ENCODE peak calls at places on chromosome 5, in nine cellular contexts. D, K, W, R, Q, T, C, G and N are unnamed samples.

GRCh38 chr5:50727149-50727496 is 60.7 kb downstream of the PARP8 start:
- DNase-seq in D (no peak), K (peak), W (no peak), R (no peak), Q (peak), T (no peak), C (no peak), G (no peak), N (peak)

GRCh38 chr5:156888520-156888919 is 38.4 kb downstream of the PPP1R2B start:
- DNase-seq in D (no peak), K (no peak), W (no peak), R (no peak), Q (no peak), T (no peak), C (no peak), G (no peak), N (no peak)

GRCh38 chr5:16855475-16855874 is 80.6 kb downstream of the MYO10 start:
- DNase-seq in D (no peak), K (no peak), W (peak), R (no peak), Q (no peak), T (no peak), C (no peak), G (peak), N (no peak)

GRCh38 chr5:65693121-65693520 is 28.8 kb downstream of the SGTB start:
- DNase-seq in D (no peak), K (no peak), W (no peak), R (no peak), Q (no peak), T (no peak), C (no peak), G (no peak), N (no peak)

GRCh38 chr5:14226992-14227391 is 83.8 kb downstream of the TRIO start:
- DNase-seq in D (no peak), K (no peak), W (no peak), R (no peak), Q (no peak), T (no peak), C (no peak), G (no peak), N (no peak)

GRCh38 chr5:123044926-123045617 is 8.5 kb upstream of the PPIC start:
- DNase-seq in D (no peak), K (no peak), W (no peak), R (no peak), Q (no peak), T (no peak), C (no peak), G (no peak), N (no peak)

GRCh38 chr5:69368458-69369368 is 607 bp downstream of the AK6 start:
- DNase-seq in D (no peak), K (no peak), W (no peak), R (no peak), Q (no peak), T (peak), C (no peak), G (peak), N (peak)

GRCh38 chr5:148561712-148562365 is 92.5 kb downstream of the HTR4 start:
- DNase-seq in D (peak), K (no peak), W (no peak), R (peak), Q (no peak), T (no peak), C (no peak), G (no peak), N (no peak)

GRCh38 chr5:143890475-143890874 is 78.5 kb downstream of the HMHB1 start:
- DNase-seq in D (no peak), K (peak), W (no peak), R (no peak), Q (no peak), T (no peak), C (no peak), G (no peak), N (peak)

GRCh38 chr5:122377023-122377422 is 65.0 kb downstream of the SNCAIP start:
- DNase-seq in D (no peak), K (no peak), W (no peak), R (no peak), Q (no peak), T (no peak), C (no peak), G (no peak), N (no peak)

GRCh38 chr5:160438316-160439204 is 16.9 kb downstream of the PTTG1 start:
- DNase-seq in D (peak), K (peak), W (peak), R (peak), Q (peak), T (peak), C (no peak), G (peak), N (peak)

GRCh38 chr5:89883967-89884366 is 525.6 kb downstream of the CETN3 start:
- DNase-seq in D (no peak), K (no peak), W (no peak), R (peak), Q (no peak), T (no peak), C (no peak), G (no peak), N (no peak)

GRCh38 chr5:68225188-68225910 is 9.8 kb downstream of the PIK3R1 start:
- DNase-seq in D (peak), K (peak), W (peak), R (no peak), Q (peak), T (peak), C (peak), G (no peak), N (peak)

GRCh38 chr5:143376911-143377838 is 26.3 kb downstream of the NR3C1 start:
- DNase-seq in D (no peak), K (peak), W (no peak), R (no peak), Q (no peak), T (peak), C (peak), G (no peak), N (peak)

GRCh38 chr5:169637856-169638190 is 748 bp downstream of the DOCK2 start:
- DNase-seq in D (peak), K (no peak), W (no peak), R (peak), Q (no peak), T (no peak), C (no peak), G (no peak), N (no peak)

GRCh38 chr5:81750308-81751008 is 439 bp downstream of the SSBP2 start:
- DNase-seq in D (peak), K (no peak), W (no peak), R (peak), Q (no peak), T (no peak), C (no peak), G (peak), N (peak)

GRCh38 chr5:39224196-39224754 is 4.9 kb upstream of the FYB1 start:
- DNase-seq in D (peak), K (peak), W (no peak), R (no peak), Q (no peak), T (no peak), C (no peak), G (no peak), N (peak)

GRCh38 chr5:138905541-138905940 is 30.4 kb upstream of the LRRTM2 start:
- DNase-seq in D (no peak), K (peak), W (no peak), R (no peak), Q (no peak), T (no peak), C (peak), G (no peak), N (peak)

GRCh38 chr5:172162348-172162747 is 25.7 kb downstream of the STK10 start:
- DNase-seq in D (no peak), K (no peak), W (no peak), R (no peak), Q (no peak), T (no peak), C (no peak), G (no peak), N (no peak)

GRCh38 chr5:172164773-172165212 is 23.2 kb downstream of the STK10 start:
- DNase-seq in D (no peak), K (peak), W (no peak), R (no peak), Q (no peak), T (no peak), C (no peak), G (no peak), N (no peak)

GRCh38 chr5:172165465-172165864 is 22.6 kb downstream of the STK10 start:
- DNase-seq in D (no peak), K (no peak), W (no peak), R (peak), Q (no peak), T (no peak), C (no peak), G (no peak), N (no peak)

GRCh38 chr5:172166030-172166429 is 22.0 kb downstream of the STK10 start:
- DNase-seq in D (no peak), K (no peak), W (no peak), R (no peak), Q (no peak), T (no peak), C (no peak), G (no peak), N (no peak)

GRCh38 chr5:172163346-172163745 is 24.7 kb downstream of the STK10 start:
- DNase-seq in D (no peak), K (no peak), W (no peak), R (no peak), Q (no peak), T (no peak), C (no peak), G (peak), N (no peak)
- TF ChIP-seq CTCF in D (no peak), K (no peak), W (no peak), R (no peak), Q (no peak), T (no peak), C (no peak), G (no peak), N (no peak)

DNA sequence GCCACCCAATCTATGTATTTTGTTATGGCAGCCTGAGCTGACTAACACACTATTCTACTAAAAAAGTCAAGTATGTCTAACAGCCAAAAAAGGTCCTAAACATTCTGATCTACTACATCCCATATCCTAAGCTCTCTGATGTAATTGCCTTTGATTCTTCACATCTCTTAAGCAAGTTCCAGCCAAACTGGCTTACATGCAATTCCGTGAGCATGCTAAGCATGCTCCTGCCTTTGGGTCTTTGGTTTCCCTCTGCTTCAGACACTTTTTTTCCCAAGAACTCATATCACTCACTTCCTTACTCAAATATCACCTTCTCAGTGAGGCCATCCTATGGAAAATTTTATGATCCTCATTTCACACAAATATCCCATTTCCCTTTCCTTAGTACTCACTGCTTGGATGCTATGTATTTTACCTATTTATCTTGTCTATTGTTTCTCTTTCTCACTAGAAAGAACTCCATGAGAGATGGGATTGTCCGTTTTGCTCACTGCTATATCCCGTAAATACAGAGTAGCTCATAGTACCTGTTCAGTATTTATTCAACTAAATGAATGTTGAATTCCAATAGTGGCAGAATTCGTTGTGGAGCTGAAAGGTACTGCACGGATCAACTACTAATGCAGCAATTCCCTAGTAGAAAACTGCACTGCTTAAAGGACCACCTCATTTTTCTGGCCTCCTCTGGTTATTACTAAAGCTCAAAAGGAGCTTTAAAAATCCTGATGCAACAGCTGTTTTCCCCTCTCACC is 2.3 kb upstream of the SLC12A2 start:
- DNase-seq in D (no peak), K (no peak), W (no peak), R (peak), Q (no peak), T (no peak), C (no peak), G (no peak), N (peak)
- TF ChIP-seq CTCF in D (peak), K (peak), W (no peak), R (peak), Q (no peak), T (peak), C (no peak), G (no peak), N (peak)

DNA sequence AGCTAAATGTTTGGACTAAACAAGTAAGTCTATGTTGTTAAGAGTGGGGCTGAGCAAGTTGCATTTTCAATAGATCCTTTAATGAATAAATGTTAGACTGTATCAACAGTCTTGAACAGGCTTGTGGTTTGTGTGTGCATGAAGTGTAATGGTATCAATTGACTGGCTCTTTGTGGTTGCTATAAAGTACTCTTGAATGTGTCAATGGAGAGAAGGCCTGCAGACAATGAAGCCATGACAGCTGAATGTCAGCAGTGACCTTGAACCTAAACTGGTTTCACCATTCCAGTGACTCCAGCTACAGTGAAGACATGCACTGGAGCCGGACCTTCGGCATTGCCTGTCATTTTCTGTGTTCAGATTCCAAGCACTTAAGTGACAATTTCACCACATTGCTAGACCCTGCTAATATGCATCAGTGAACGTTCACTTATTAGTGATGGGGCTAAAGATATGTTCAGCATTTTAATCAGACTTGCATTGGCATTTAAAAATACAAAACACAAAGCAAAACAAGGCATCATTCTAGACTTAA is 276.0 kb upstream of the TMEM161B start:
- DNase-seq in D (no peak), K (no peak), W (no peak), R (no peak), Q (no peak), T (no peak), C (no peak), G (no peak), N (no peak)
- TF ChIP-seq CTCF in D (no peak), K (no peak), W (no peak), R (no peak), Q (no peak), T (no peak), C (no peak), G (no peak), N (no peak)

GRCh38 chr5:54004697-54005096 is 305.7 kb downstream of the ARL15 start:
- DNase-seq in D (no peak), K (no peak), W (no peak), R (no peak), Q (no peak), T (no peak), C (no peak), G (no peak), N (no peak)
- TF ChIP-seq CTCF in D (no peak), K (no peak), W (no peak), R (no peak), Q (no peak), T (no peak), C (no peak), G (no peak), N (no peak)